ENCODE peak calls at places on chromosome 15, in six cellular contexts. X, D, O, A, T and J are unnamed samples.

GRCh38 chr15:70049701-70050445 is 47.8 kb downstream of the TLE3 start:
- DNase-seq in D (no peak), A (peak), X (no peak), T (no peak), O (no peak), J (no peak)

GRCh38 chr15:82021992-82022391 is 23.8 kb downstream of the MEX3B start:
- DNase-seq in A (no peak), X (peak), O (no peak), T (no peak), D (no peak), J (peak)

GRCh38 chr15:65856821-65857455 is 12.4 kb upstream of the RAB11A start:
- DNase-seq in D (no peak), T (no peak), O (peak), A (peak), X (peak), J (no peak)

GRCh38 chr15:87563840-87564239 is 692.7 kb downstream of the NTRK3 start:
- DNase-seq in A (no peak), T (no peak), O (no peak), D (no peak), X (no peak), J (no peak)

GRCh38 chr15:89776274-89777072 is at the start of gene MESP2:
- DNase-seq in A (peak), D (peak), T (no peak), O (no peak), X (peak), J (peak)

GRCh38 chr15:42796955-42797779 is 60.2 kb upstream of the CDAN1 start:
- DNase-seq in A (no peak), T (no peak), O (no peak), X (no peak), D (no peak), J (no peak)

GRCh38 chr15:70440416-70441138 is 322.8 kb downstream of the UACA start:
- DNase-seq in T (no peak), O (no peak), D (no peak), X (no peak), A (no peak), J (no peak)

GRCh38 chr15:25690673-25691543 is 172.2 kb downstream of the ATP10A start:
- DNase-seq in T (peak), X (no peak), O (no peak), A (no peak), D (no peak), J (no peak)

GRCh38 chr15:70703483-70703882 is 59.9 kb downstream of the UACA start:
- DNase-seq in O (no peak), A (no peak), T (no peak), D (no peak), X (no peak), J (no peak)

GRCh38 chr15:95394186-95395067 is 936.1 kb upstream of the NR2F2 start:
- DNase-seq in D (no peak), O (no peak), T (no peak), X (no peak), A (no peak), J (no peak)